ENCODE peak calls at places on chromosomes 11 and 22, in nine cellular contexts. Y, A, R, V, J, S, Z, U and D are unnamed samples.

GRCh38 chr11:1884123-1884415 is 7.6 kb downstream of the PRR33 start:
- DNase-seq in J (no peak), S (no peak), Y (no peak), R (no peak), U (no peak), V (no peak), Z (no peak), A (no peak), D (no peak)

GRCh38 chr11:2593393-2593950 is 106.3 kb downstream of the KCNQ1OT1 start:
- DNase-seq in J (no peak), R (no peak), Z (no peak), Y (no peak), A (no peak), S (no peak), U (no peak), V (no peak), D (no peak)

GRCh38 chr11:19675397-19675796 is 37.2 kb upstream of the NAV2 start:
- DNase-seq in Z (no peak), Y (no peak), S (no peak), A (no peak), J (no peak), R (no peak), V (no peak), U (no peak), D (no peak)

GRCh38 chr11:57567512-57568329 is at the start of gene UBE2L6:
- DNase-seq in S (peak), V (peak), J (peak), U (peak), Z (peak), A (no peak), Y (peak), R (peak), D (peak)

GRCh38 chr22:47407626-47408025 is 645.2 kb downstream of the TBC1D22A start:
- DNase-seq in J (no peak), V (no peak), R (no peak), Z (no peak), U (no peak), A (no peak), Y (no peak), S (no peak), D (no peak)

GRCh38 chr11:116544721-116545120 is 228.1 kb downstream of the BUD13 start:
- DNase-seq in Y (no peak), U (no peak), A (no peak), R (no peak), S (no peak), Z (no peak), V (no peak), J (no peak), D (no peak)

GRCh38 chr22:31337178-31337577 is 9.0 kb downstream of the PATZ1 start:
- DNase-seq in U (peak), Z (no peak), A (no peak), Y (no peak), J (no peak), S (no peak), V (no peak), R (peak), D (no peak)

GRCh38 chr22:41589260-41589600 is 410 bp downstream of the PMM1 start:
- DNase-seq in R (no peak), S (peak), U (no peak), A (no peak), Z (no peak), J (no peak), Y (peak), V (no peak), D (no peak)

GRCh38 chr11:94586978-94587377 is 19.8 kb downstream of the PIWIL4 start:
- DNase-seq in Y (no peak), J (no peak), U (no peak), S (no peak), V (no peak), R (no peak), A (no peak), Z (no peak), D (no peak)